ENCODE peak calls at places on chromosomes 6 and 20, in five cellular contexts. One of them, this sample, is unnamed.

GRCh38 chr6:137229075-137229759 is 10.0 kb upstream of the IFNGR1 start:
- DNase-seq in mucosa of descending colon: no peak
- DNase-seq in tibial nerve: no peak
- DNase-seq in left cardiac atrium: peak; percentile 51
- DNase-seq in fibroblast of mammary gland: no peak
- DNase-seq in this sample: no peak

GRCh38 chr6:31734703-31735500 is 1.4 kb downstream of the CLIC1 start:
- DNase-seq in fibroblast of mammary gland: peak; percentile 74
- DNase-seq in mucosa of descending colon: peak; percentile 83
- DNase-seq in tibial nerve: no peak
- DNase-seq in left cardiac atrium: peak; percentile 77
- DNase-seq in this sample: peak; percentile 77

GRCh38 chr20:57592263-57593092 is 27.7 kb downstream of the ZBP1 start:
- DNase-seq in mucosa of descending colon: no peak
- DNase-seq in fibroblast of mammary gland: no peak
- DNase-seq in tibial nerve: no peak
- DNase-seq in left cardiac atrium: no peak
- DNase-seq in this sample: no peak

GRCh38 chr6:25889877-25890853 is 16.1 kb upstream of the SLC17A3 start:
- DNase-seq in mucosa of descending colon: peak; percentile 66
- DNase-seq in fibroblast of mammary gland: peak; percentile 67
- DNase-seq in tibial nerve: no peak
- DNase-seq in left cardiac atrium: no peak
- DNase-seq in this sample: no peak

GRCh38 chr20:34088871-34089479 is 23.1 kb downstream of the EIF2S2 start:
- DNase-seq in tibial nerve: no peak
- DNase-seq in fibroblast of mammary gland: no peak
- DNase-seq in left cardiac atrium: no peak
- DNase-seq in mucosa of descending colon: no peak
- DNase-seq in this sample: no peak

GRCh38 chr6:169791721-169792131 is 40.3 kb downstream of the ERMARD start:
- DNase-seq in fibroblast of mammary gland: no peak
- DNase-seq in mucosa of descending colon: no peak
- DNase-seq in left cardiac atrium: no peak
- DNase-seq in tibial nerve: no peak
- DNase-seq in this sample: peak; percentile 37

GRCh38 chr6:34836008-34836407 is 44.1 kb downstream of the BLTP3A start:
- DNase-seq in left cardiac atrium: no peak
- DNase-seq in tibial nerve: no peak
- DNase-seq in fibroblast of mammary gland: no peak
- DNase-seq in mucosa of descending colon: no peak
- DNase-seq in this sample: no peak

GRCh38 chr6:927157-927556 is 234.2 kb upstream of the EXOC2 start:
- DNase-seq in tibial nerve: no peak
- DNase-seq in left cardiac atrium: no peak
- DNase-seq in mucosa of descending colon: no peak
- DNase-seq in fibroblast of mammary gland: no peak
- DNase-seq in this sample: no peak

GRCh38 chr6:12288844-12289654 is 1.1 kb upstream of the EDN1 start:
- DNase-seq in tibial nerve: no peak
- DNase-seq in left cardiac atrium: no peak
- DNase-seq in mucosa of descending colon: peak; percentile 88
- DNase-seq in fibroblast of mammary gland: peak; percentile 63
- DNase-seq in this sample: no peak

GRCh38 chr20:32354592-32355416 is 3.3 kb upstream of the ASXL1 start:
- DNase-seq in left cardiac atrium: no peak
- DNase-seq in tibial nerve: no peak
- DNase-seq in fibroblast of mammary gland: peak; percentile 85
- DNase-seq in mucosa of descending colon: no peak
- DNase-seq in this sample: no peak

GRCh38 chr6:41786451-41787218 is 859 bp upstream of the TOMM6 start:
- DNase-seq in mucosa of descending colon: peak; percentile 92
- DNase-seq in left cardiac atrium: peak; percentile 91
- DNase-seq in fibroblast of mammary gland: peak; percentile 58
- DNase-seq in tibial nerve: peak; percentile 76
- DNase-seq in this sample: peak; percentile 91

GRCh38 chr6:104095661-104096416 is 763.9 kb downstream of the HACE1 start:
- DNase-seq in fibroblast of mammary gland: no peak
- DNase-seq in left cardiac atrium: no peak
- DNase-seq in tibial nerve: no peak
- DNase-seq in mucosa of descending colon: no peak
- DNase-seq in this sample: no peak

GRCh38 chr20:63344616-63345327 is 16.4 kb downstream of the CHRNA4 start:
- DNase-seq in left cardiac atrium: peak; percentile 75
- DNase-seq in mucosa of descending colon: peak; percentile 5
- DNase-seq in tibial nerve: no peak
- DNase-seq in fibroblast of mammary gland: peak; percentile 77
- DNase-seq in this sample: no peak

GRCh38 chr6:83365931-83366330 is 64.9 kb downstream of the ME1 start:
- DNase-seq in mucosa of descending colon: no peak
- DNase-seq in left cardiac atrium: no peak
- DNase-seq in fibroblast of mammary gland: peak; percentile 90
- DNase-seq in tibial nerve: no peak
- DNase-seq in this sample: no peak

GRCh38 chr6:42029062-42029685 is 21.1 kb upstream of the TAF8 start:
- DNase-seq in left cardiac atrium: no peak
- DNase-seq in mucosa of descending colon: no peak
- DNase-seq in tibial nerve: no peak
- DNase-seq in fibroblast of mammary gland: no peak
- DNase-seq in this sample: no peak

GRCh38 chr6:41367700-41368099 is 32.3 kb downstream of the NCR2 start:
- DNase-seq in left cardiac atrium: peak; percentile 44
- DNase-seq in mucosa of descending colon: peak; percentile 64
- DNase-seq in tibial nerve: no peak
- DNase-seq in fibroblast of mammary gland: peak; percentile 47
- DNase-seq in this sample: no peak

GRCh38 chr6:163062790-163063189 is 335.0 kb downstream of the PACRG start:
- DNase-seq in tibial nerve: no peak
- DNase-seq in fibroblast of mammary gland: no peak
- DNase-seq in mucosa of descending colon: no peak
- DNase-seq in left cardiac atrium: no peak
- DNase-seq in this sample: no peak

This sample was measured in suprapubic skin.